ENCODE peak calls at places on chromosomes 16 and 17, in five cellular contexts. V, K, E, A and F are unnamed samples.

GRCh38 chr16:82783933-82784566 is 157.3 kb downstream of the CDH13 start:
- DNase-seq in V (no peak), K (peak), E (no peak), A (no peak), F (no peak)

GRCh38 chr17:31274252-31274651 is 22.8 kb downstream of the OMG start:
- DNase-seq in V (peak), K (no peak), E (peak), A (no peak), F (no peak)

GRCh38 chr17:38735161-38735997 is 5.2 kb downstream of the CISD3 start:
- DNase-seq in V (no peak), K (peak), E (peak), A (peak), F (no peak)

GRCh38 chr17:79002291-79002690 is 7.3 kb downstream of the CANT1 start:
- DNase-seq in V (no peak), K (no peak), E (no peak), A (no peak), F (no peak)

GRCh38 chr17:49566668-49567071 is 9.0 kb upstream of the NXPH3 start:
- DNase-seq in V (no peak), K (no peak), E (no peak), A (no peak), F (no peak)

GRCh38 chr17:77754956-77755355 is 203.5 kb upstream of the TNRC6C start:
- DNase-seq in V (no peak), K (no peak), E (no peak), A (no peak), F (no peak)

GRCh38 chr16:49739381-49739780 is 116.5 kb downstream of the ZNF423 start:
- DNase-seq in V (no peak), K (peak), E (no peak), A (no peak), F (no peak)

GRCh38 chr16:14146445-14146844 is 75.3 kb downstream of the MRTFB start:
- DNase-seq in V (no peak), K (no peak), E (no peak), A (no peak), F (no peak)

GRCh38 chr16:23423496-23424049 is 29.4 kb downstream of the COG7 start:
- DNase-seq in V (peak), K (no peak), E (peak), A (no peak), F (no peak)

GRCh38 chr16:794091-794842 is 5.8 kb downstream of the CHTF18 start:
- DNase-seq in V (no peak), K (no peak), E (no peak), A (no peak), F (no peak)

GRCh38 chr17:63998050-63998720 is at the start of gene PRR29:
- DNase-seq in V (no peak), K (peak), E (peak), A (peak), F (no peak)

GRCh38 chr16:86344881-86345280 is 165.4 kb upstream of the FOXF1 start:
- DNase-seq in V (no peak), K (no peak), E (no peak), A (no peak), F (no peak)

GRCh38 chr16:17413508-17413907 is 57.3 kb downstream of the XYLT1 start:
- DNase-seq in V (no peak), K (no peak), E (no peak), A (no peak), F (no peak)

GRCh38 chr17:67376509-67376891 is 581 bp upstream of the PITPNC1 start:
- DNase-seq in V (peak), K (no peak), E (peak), A (no peak), F (no peak)

GRCh38 chr17:79109584-79109983 is 35.0 kb downstream of the ENGASE start:
- DNase-seq in V (no peak), K (no peak), E (no peak), A (no peak), F (no peak)

GRCh38 chr17:2399572-2400473 is 1.0 kb downstream of the MNT start:
- DNase-seq in V (peak), K (peak), E (peak), A (peak), F (no peak)

GRCh38 chr17:15279011-15279477 is 13.9 kb upstream of the PMP22 start:
- DNase-seq in V (peak), K (no peak), E (peak), A (no peak), F (no peak)

GRCh38 chr17:33596904-33597303 is 303.8 kb upstream of the ASIC2 start:
- DNase-seq in V (no peak), K (no peak), E (no peak), A (no peak), F (no peak)

GRCh38 chr17:75478508-75478907 is 22.1 kb downstream of the TMEM94 start:
- DNase-seq in V (no peak), K (no peak), E (no peak), A (no peak), F (no peak)

GRCh38 chr17:72349508-72350472 is 229.0 kb downstream of the SOX9 start:
- DNase-seq in V (no peak), K (no peak), E (no peak), A (no peak), F (no peak)